ENCODE peak calls at places on chromosomes 6 and 20, in eight cellular contexts. One of them, this sample, is unnamed.

GRCh38 chr6:46044876-46045617 is 29.4 kb upstream of the CLIC5 start:
- DNase-seq in HEK293T: peak
- DNase-seq in posterior vena cava: no peak
- DNase-seq in posterior cingulate gyrus: no peak
- DNase-seq in HS-27A: no peak
- DNase-seq in NCI-H510A treated with DMSO at 0.1 percent for 48 hours: no peak
- DNase-seq in testis: no peak
- DNase-seq in body of pancreas: peak
- DNase-seq in this sample: no peak

GRCh38 chr20:32433311-32434021 is 75.3 kb downstream of the ASXL1 start:
- DNase-seq in HEK293T: no peak
- DNase-seq in posterior vena cava: peak
- DNase-seq in posterior cingulate gyrus: no peak
- DNase-seq in HS-27A: no peak
- DNase-seq in NCI-H510A treated with DMSO at 0.1 percent for 48 hours: no peak
- DNase-seq in testis: no peak
- DNase-seq in body of pancreas: no peak
- DNase-seq in this sample: peak

GRCh38 chr20:61055130-61055529 is 196.9 kb upstream of the CDH4 start:
- DNase-seq in HEK293T: no peak
- DNase-seq in posterior vena cava: peak
- DNase-seq in posterior cingulate gyrus: no peak
- DNase-seq in HS-27A: no peak
- DNase-seq in NCI-H510A treated with DMSO at 0.1 percent for 48 hours: no peak
- DNase-seq in testis: no peak
- DNase-seq in body of pancreas: no peak
- DNase-seq in this sample: peak

GRCh38 chr20:50652702-50653294 is 38.5 kb downstream of the RIPOR3 start:
- DNase-seq in HEK293T: no peak
- DNase-seq in posterior vena cava: no peak
- DNase-seq in posterior cingulate gyrus: no peak
- DNase-seq in HS-27A: no peak
- DNase-seq in NCI-H510A treated with DMSO at 0.1 percent for 48 hours: no peak
- DNase-seq in testis: no peak
- DNase-seq in body of pancreas: no peak
- DNase-seq in this sample: no peak

GRCh38 chr20:1830240-1830639 is 65.0 kb upstream of the SIRPA start:
- DNase-seq in HEK293T: no peak
- DNase-seq in posterior vena cava: peak
- DNase-seq in posterior cingulate gyrus: peak
- DNase-seq in HS-27A: peak
- DNase-seq in NCI-H510A treated with DMSO at 0.1 percent for 48 hours: no peak
- DNase-seq in testis: peak
- DNase-seq in body of pancreas: peak
- DNase-seq in this sample: peak

GRCh38 chr20:31663838-31664695 is 26.4 kb downstream of the COX4I2 start:
- DNase-seq in HEK293T: no peak
- DNase-seq in posterior vena cava: no peak
- DNase-seq in posterior cingulate gyrus: no peak
- DNase-seq in HS-27A: no peak
- DNase-seq in NCI-H510A treated with DMSO at 0.1 percent for 48 hours: peak
- DNase-seq in testis: no peak
- DNase-seq in body of pancreas: peak
- DNase-seq in this sample: peak

GRCh38 chr20:64049060-64049886 is at the start of gene SOX18:
- DNase-seq in HEK293T: peak
- DNase-seq in posterior vena cava: no peak
- DNase-seq in posterior cingulate gyrus: no peak
- DNase-seq in HS-27A: no peak
- DNase-seq in NCI-H510A treated with DMSO at 0.1 percent for 48 hours: no peak
- DNase-seq in testis: no peak
- DNase-seq in body of pancreas: no peak
- DNase-seq in this sample: no peak

GRCh38 chr6:125732398-125732797 is 17.0 kb upstream of the HEY2 start:
- DNase-seq in HEK293T: no peak
- DNase-seq in posterior vena cava: no peak
- DNase-seq in posterior cingulate gyrus: no peak
- DNase-seq in HS-27A: no peak
- DNase-seq in NCI-H510A treated with DMSO at 0.1 percent for 48 hours: no peak
- DNase-seq in testis: no peak
- DNase-seq in body of pancreas: no peak
- DNase-seq in this sample: no peak